ENCODE peak calls at places on chromosome 17, in eight cellular contexts. Q is lung microvascular endothelial cell; Z is MM.1S; V is NCI-H1436 treated with DMSO at 0.1 percent for 48 hours; N is CD8-positive, alpha-beta memory T cell; H is thoracic aorta; L is EL; T is activated T-helper 1 cell treated with anti-CD3 and anti-CD28 coated beads, Interleukin-2, amount 50 U/mL, for 16 hours. X is an unnamed sample.

GRCh38 chr17:77145635-77146632 is 5.2 kb downstream of the SEC14L1 start:
- DNase-seq in L (peak), Z (peak), T (no peak), V (no peak), N (no peak), Q (peak), H (no peak), X (no peak)

GRCh38 chr17:55588858-55589257 is 77.6 kb upstream of the SMIM36 start:
- DNase-seq in Q (no peak), T (no peak), L (no peak), Z (no peak), N (no peak), H (no peak), V (no peak), X (no peak)

GRCh38 chr17:57366558-57367351 is 110.4 kb downstream of the MSI2 start:
- DNase-seq in L (no peak), Q (no peak), H (no peak), N (no peak), Z (no peak), T (no peak), V (no peak), X (no peak)

GRCh38 chr17:72976971-72977767 is 115.3 kb downstream of the SLC39A11 start:
- DNase-seq in L (peak), Q (peak), T (no peak), H (no peak), N (no peak), Z (no peak), V (no peak), X (peak)

GRCh38 chr17:20852541-20853370 is 190.1 kb downstream of the USP22 start:
- DNase-seq in T (no peak), N (no peak), H (no peak), V (peak), Q (peak), Z (peak), L (peak), X (peak)

GRCh38 chr17:2745317-2746037 is 4.0 kb downstream of the CCDC92B start:
- DNase-seq in L (no peak), H (no peak), N (no peak), Z (no peak), V (no peak), T (no peak), Q (no peak), X (no peak)

GRCh38 chr17:83089322-83090156 is 10.1 kb downstream of the METRNL start:
- DNase-seq in H (no peak), N (no peak), Q (no peak), V (no peak), T (no peak), L (no peak), Z (no peak), X (no peak)

GRCh38 chr17:79812969-79813825 is 16.3 kb upstream of the CBX8 start:
- DNase-seq in L (no peak), Z (no peak), N (no peak), Q (no peak), V (no peak), H (no peak), T (no peak), X (peak)

GRCh38 chr17:50805486-50805885 is 29.9 kb upstream of the WFIKKN2 start:
- DNase-seq in Q (no peak), H (no peak), L (no peak), T (no peak), V (no peak), N (no peak), Z (no peak), X (no peak)

GRCh38 chr17:14038206-14038605 is 31.1 kb upstream of the COX10 start:
- DNase-seq in V (no peak), L (peak), H (no peak), T (no peak), Z (no peak), N (no peak), Q (peak), X (no peak)

GRCh38 chr17:58818654-58819053 is 63.0 kb downstream of the PPM1E start:
- DNase-seq in H (no peak), Q (no peak), V (no peak), N (no peak), L (no peak), Z (no peak), T (no peak), X (no peak)

GRCh38 chr17:32719702-32720101 is 157.2 kb downstream of the MYO1D start:
- DNase-seq in V (no peak), Z (no peak), Q (no peak), T (no peak), L (no peak), H (no peak), N (no peak), X (no peak)

GRCh38 chr17:79721993-79722671 is 8.6 kb upstream of the ENPP7 start:
- DNase-seq in N (no peak), Z (no peak), T (no peak), Q (peak), H (no peak), L (no peak), V (no peak), X (peak)

GRCh38 chr17:17782425-17783120 is 54.2 kb downstream of the SREBF1 start:
- DNase-seq in Q (no peak), L (peak), T (no peak), Z (no peak), V (no peak), H (no peak), N (no peak), X (peak)

GRCh38 chr17:4394208-4395110 is 28.0 kb upstream of the UBE2G1 start:
- DNase-seq in H (no peak), Q (no peak), N (no peak), L (peak), T (no peak), V (no peak), Z (no peak), X (no peak)

GRCh38 chr17:39666601-39667261 is 1.5 kb upstream of the PNMT start:
- DNase-seq in L (no peak), N (no peak), Q (no peak), Z (no peak), T (no peak), V (no peak), H (peak), X (no peak)

GRCh38 chr17:47694818-47695663 is 1.1 kb downstream of the TBKBP1 start:
- DNase-seq in H (peak), N (peak), L (peak), Z (no peak), V (no peak), T (peak), Q (peak), X (peak)

GRCh38 chr17:50689251-50689650 is 18.5 kb downstream of the ANKRD40 start:
- DNase-seq in L (peak), N (no peak), T (no peak), Z (no peak), Q (peak), V (no peak), H (no peak), X (no peak)

GRCh38 chr17:74981979-74982662 is 5.3 kb upstream of the CDR2L start:
- DNase-seq in H (peak), T (peak), Z (no peak), Q (peak), L (peak), N (peak), V (peak), X (peak)

GRCh38 chr17:6521636-6522035 is 34.7 kb downstream of the PITPNM3 start:
- DNase-seq in N (no peak), Q (no peak), V (no peak), L (no peak), Z (no peak), T (no peak), H (no peak), X (no peak)

GRCh38 chr17:35087731-35088646 is 24.5 kb upstream of the RFFL start:
- DNase-seq in H (no peak), Q (peak), L (peak), Z (peak), T (no peak), N (peak), V (no peak), X (no peak)

GRCh38 chr17:21817791-21818364 is 125.6 kb downstream of the KCNJ18 start:
- DNase-seq in L (no peak), T (no peak), Q (no peak), N (no peak), Z (no peak), H (no peak), V (no peak), X (no peak)

GRCh38 chr17:62017912-62018311 is 47.2 kb downstream of the MED13 start:
- DNase-seq in N (no peak), T (no peak), V (no peak), H (no peak), L (peak), Q (peak), Z (no peak), X (no peak)

GRCh38 chr17:7476474-7476873 is 3.0 kb downstream of the ZBTB4 start:
- DNase-seq in L (peak), H (no peak), T (no peak), Q (peak), Z (no peak), N (no peak), V (no peak), X (no peak)

GRCh38 chr17:64214950-64215349 is 48.1 kb downstream of the TEX2 start:
- DNase-seq in L (no peak), N (no peak), Z (no peak), V (no peak), T (no peak), Q (no peak), H (no peak), X (no peak)

GRCh38 chr17:265726-266125 is 84.3 kb upstream of the DOC2B start:
- DNase-seq in T (no peak), N (no peak), H (no peak), Z (no peak), L (no peak), V (no peak), Q (no peak), X (no peak)

GRCh38 chr17:49986396-49987289 is 8.4 kb downstream of the DLX3 start:
- DNase-seq in V (no peak), N (no peak), L (no peak), T (no peak), H (no peak), Z (no peak), Q (no peak), X (no peak)

GRCh38 chr17:75364078-75364477 is 41.4 kb downstream of the GRB2 start:
- DNase-seq in Z (no peak), T (no peak), H (no peak), N (no peak), Q (no peak), L (peak), V (no peak), X (no peak)

GRCh38 chr17:8935194-8935593 is 30.3 kb downstream of the PIK3R5 start:
- DNase-seq in T (peak), N (peak), V (no peak), Q (no peak), L (peak), Z (no peak), H (no peak), X (no peak)

X was measured in A673.